ENCODE peak calls at places on chromosomes 2 and 18, in ten cellular contexts. V is K562, X is transverse colon, L is vagina, Q is HCT116, I is suprapubic skin, Y is GM23338, M is breast epithelium, N is sigmoid colon, R is H1. E is an unnamed sample.

GRCh38 chr18:1017679-1018078 is 113.0 kb downstream of the ADCYAP1 start:
- DNase-seq in V (no peak), X (no peak), L (no peak), Q (no peak), I (no peak), Y (peak), M (no peak), N (no peak), R (no peak), E (no peak)

GRCh38 chr2:231926761-231927565 is 767 bp upstream of the NPPC start:
- DNase-seq in V (no peak), X (no peak), L (no peak), Q (no peak), I (peak), Y (peak), M (no peak), N (peak), R (peak), E (no peak)

GRCh38 chr2:176827269-176827668 is 385.3 kb upstream of the HNRNPA3 start:
- DNase-seq in V (no peak), X (no peak), L (no peak), Q (no peak), I (no peak), Y (no peak), M (no peak), N (no peak), R (no peak), E (no peak)

GRCh38 chr2:240982821-240983281 is 15.6 kb upstream of the SNED1 start:
- DNase-seq in V (no peak), X (no peak), L (no peak), Q (no peak), I (no peak), Y (no peak), M (no peak), N (peak), R (no peak), E (no peak)

GRCh38 chr2:85853499-85854165 is 35.2 kb downstream of the ST3GAL5 start:
- DNase-seq in V (no peak), X (no peak), L (no peak), Q (no peak), I (no peak), Y (no peak), M (no peak), N (no peak), R (no peak), E (no peak)

GRCh38 chr18:59005266-59005665 is 134.4 kb upstream of the SEC11C start:
- DNase-seq in V (no peak), X (no peak), L (no peak), Q (no peak), I (no peak), Y (peak), M (peak), N (no peak), R (peak), E (no peak)

GRCh38 chr2:43239981-43240761 is 13.8 kb upstream of the ZFP36L2 start:
- DNase-seq in V (no peak), X (no peak), L (no peak), Q (no peak), I (no peak), Y (peak), M (no peak), N (no peak), R (no peak), E (no peak)

GRCh38 chr2:239190921-239191885 is 209.6 kb downstream of the HDAC4 start:
- DNase-seq in V (no peak), X (no peak), L (no peak), Q (no peak), I (peak), Y (no peak), M (no peak), N (peak), R (peak), E (no peak)

GRCh38 chr2:171344182-171344581 is 89.6 kb downstream of the METTL8 start:
- DNase-seq in V (no peak), X (no peak), L (no peak), Q (no peak), I (no peak), Y (no peak), M (no peak), N (no peak), R (no peak), E (no peak)

GRCh38 chr18:77377813-77378212 is 128.2 kb downstream of the GALR1 start:
- DNase-seq in V (no peak), X (no peak), L (no peak), Q (no peak), I (no peak), Y (no peak), M (no peak), N (no peak), R (no peak), E (no peak)

GRCh38 chr2:61670591-61671503 is 132.7 kb upstream of the XPO1 start:
- DNase-seq in V (peak), X (peak), L (no peak), Q (no peak), I (no peak), Y (peak), M (no peak), N (peak), R (no peak), E (no peak)

GRCh38 chr2:84841577-84841976 is 39.3 kb downstream of the TRABD2A start:
- DNase-seq in V (no peak), X (no peak), L (no peak), Q (no peak), I (no peak), Y (no peak), M (no peak), N (no peak), R (no peak), E (no peak)

GRCh38 chr18:41324934-41325333 is 630.1 kb upstream of the PIK3C3 start:
- DNase-seq in V (no peak), X (no peak), L (no peak), Q (no peak), I (no peak), Y (no peak), M (no peak), N (no peak), R (no peak), E (no peak)

GRCh38 chr18:8989855-8990254 is 112.6 kb upstream of the NDUFV2 start:
- DNase-seq in V (peak), X (no peak), L (no peak), Q (no peak), I (no peak), Y (no peak), M (no peak), N (no peak), R (no peak), E (no peak)

GRCh38 chr2:69709290-69709689 is 32.6 kb upstream of the ANXA4 start:
- DNase-seq in V (no peak), X (no peak), L (no peak), Q (no peak), I (no peak), Y (no peak), M (peak), N (no peak), R (no peak), E (no peak)

GRCh38 chr18:9043581-9043980 is 58.9 kb upstream of the NDUFV2 start:
- DNase-seq in V (no peak), X (no peak), L (no peak), Q (no peak), I (no peak), Y (no peak), M (no peak), N (no peak), R (no peak), E (no peak)

GRCh38 chr2:221999702-222000101 is 299.1 kb downstream of the PAX3 start:
- DNase-seq in V (no peak), X (no peak), L (no peak), Q (no peak), I (no peak), Y (no peak), M (no peak), N (no peak), R (no peak), E (no peak)

GRCh38 chr2:151056870-151057269 is 204.8 kb downstream of the RBM43 start:
- DNase-seq in V (no peak), X (no peak), L (no peak), Q (no peak), I (no peak), Y (no peak), M (no peak), N (no peak), R (no peak), E (no peak)

GRCh38 chr2:28089486-28089885 is 199.0 kb downstream of the BABAM2 start:
- DNase-seq in V (no peak), X (no peak), L (no peak), Q (no peak), I (no peak), Y (no peak), M (no peak), N (no peak), R (no peak), E (no peak)
- TF ChIP-seq POLR2AphosphoS5 in V (no peak), X (no peak), L (no peak), Q (no peak), I (no peak), Y (no peak), M (no peak), N (no peak), R (no peak), E (no peak)

GRCh38 chr2:158291544-158292175 is 164.9 kb downstream of the CCDC148 start:
- DNase-seq in V (no peak), X (no peak), L (no peak), Q (no peak), I (no peak), Y (no peak), M (no peak), N (no peak), R (no peak), E (no peak)
- TF ChIP-seq POLR2AphosphoS5 in V (no peak), X (no peak), L (no peak), Q (no peak), I (no peak), Y (no peak), M (no peak), N (no peak), R (no peak), E (no peak)

DNA sequence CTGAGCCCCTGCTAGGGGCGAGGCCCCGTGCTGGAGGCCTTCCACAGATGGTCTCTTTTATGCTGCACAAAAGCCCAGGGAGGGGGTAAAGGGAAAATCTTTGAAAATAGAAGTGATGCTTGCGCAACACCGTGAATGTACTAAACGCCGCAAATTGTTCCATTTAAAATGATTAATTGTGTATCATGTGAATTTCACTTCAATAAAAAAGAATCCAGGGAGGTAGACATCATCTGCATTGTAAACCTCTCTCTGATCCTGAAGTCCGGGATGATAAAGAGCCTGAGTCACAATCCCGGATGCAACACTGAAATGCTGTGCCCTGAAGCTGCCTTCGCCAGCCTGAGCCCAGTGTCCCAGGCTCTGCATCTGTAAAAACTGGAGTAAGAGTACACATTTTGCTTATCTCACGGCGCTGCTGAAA is 107.7 kb upstream of the PPP1CB start:
- DNase-seq in V (no peak), X (peak), L (peak), Q (no peak), I (no peak), Y (no peak), M (no peak), N (peak), R (no peak), E (no peak)
- TF ChIP-seq POLR2AphosphoS5 in V (no peak), X (peak), L (no peak), Q (no peak), I (no peak), Y (no peak), M (peak), N (peak), R (no peak), E (no peak)

DNA sequence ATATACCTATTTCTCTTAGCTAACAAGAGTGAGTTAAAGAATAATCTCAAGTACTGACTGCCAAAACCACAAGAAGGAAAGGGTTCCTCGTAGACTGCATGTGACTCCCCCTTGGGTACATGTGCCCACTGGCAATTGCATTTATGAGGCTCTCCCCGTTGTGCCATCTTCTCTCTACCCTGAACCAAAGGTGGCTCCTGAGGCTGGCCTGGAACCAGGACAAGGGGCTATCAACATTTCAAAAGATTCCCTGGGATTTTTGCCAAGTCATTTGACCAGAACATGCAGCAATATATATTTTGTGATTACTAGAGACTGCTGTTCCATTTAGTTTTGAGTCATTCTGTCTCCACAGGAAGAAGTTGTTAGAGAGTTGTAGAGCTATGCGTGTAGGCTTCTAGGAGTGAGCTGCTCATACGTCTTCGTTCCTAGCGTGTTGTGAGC is 45.8 kb downstream of the LAMA3 start:
- DNase-seq in V (no peak), X (peak), L (no peak), Q (no peak), I (no peak), Y (no peak), M (no peak), N (no peak), R (no peak), E (no peak)
- TF ChIP-seq POLR2AphosphoS5 in V (no peak), X (no peak), L (no peak), Q (no peak), I (no peak), Y (no peak), M (no peak), N (no peak), R (no peak), E (no peak)

GRCh38 chr2:227870710-227871374 is 589 bp upstream of the DAW1 start:
- DNase-seq in V (no peak), X (no peak), L (no peak), Q (no peak), I (no peak), Y (peak), M (no peak), N (no peak), R (no peak), E (no peak)

GRCh38 chr2:227876536-227876882 is 5.1 kb downstream of the DAW1 start:
- DNase-seq in V (no peak), X (no peak), L (no peak), Q (no peak), I (no peak), Y (no peak), M (no peak), N (no peak), R (no peak), E (no peak)

GRCh38 chr2:227867386-227867785 is 4.0 kb upstream of the DAW1 start:
- DNase-seq in V (no peak), X (no peak), L (no peak), Q (no peak), I (no peak), Y (no peak), M (no peak), N (no peak), R (no peak), E (no peak)

GRCh38 chr2:227872676-227873075 is 1.2 kb downstream of the DAW1 start:
- DNase-seq in V (no peak), X (no peak), L (no peak), Q (no peak), I (no peak), Y (no peak), M (no peak), N (no peak), R (no peak), E (no peak)

DNA sequence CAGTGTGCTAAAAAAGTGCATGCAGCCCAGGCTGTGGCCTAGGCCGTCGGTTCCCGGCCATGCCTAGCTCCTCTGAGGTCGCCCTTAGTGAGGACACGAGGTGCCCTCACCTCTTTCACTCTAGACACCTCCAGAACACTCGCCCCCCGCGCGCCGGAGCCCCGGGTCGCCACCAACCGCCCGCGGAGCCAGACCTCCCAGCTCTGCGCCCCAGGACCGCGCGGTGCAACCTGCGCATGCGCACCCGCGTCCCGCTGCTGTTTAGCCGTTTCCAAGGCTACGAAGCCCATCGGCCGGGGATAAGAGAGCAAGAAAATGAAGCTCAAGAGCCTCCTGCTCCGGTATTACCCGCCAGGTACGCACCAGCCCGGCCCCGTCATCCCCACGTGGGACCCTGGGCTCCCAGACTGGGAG is at the start of gene DAW1:
- DNase-seq in V (peak), X (peak), L (no peak), Q (no peak), I (peak), Y (peak), M (no peak), N (no peak), R (peak), E (peak)
- TF ChIP-seq POLR2AphosphoS5 in V (no peak), X (no peak), L (no peak), Q (no peak), I (no peak), Y (peak), M (no peak), N (no peak), R (peak), E (no peak)

GRCh38 chr2:10868465-10869314 is 43.0 kb upstream of the KCNF1 start:
- DNase-seq in V (no peak), X (no peak), L (no peak), Q (no peak), I (no peak), Y (no peak), M (no peak), N (peak), R (no peak), E (no peak)
- TF ChIP-seq POLR2AphosphoS5 in V (no peak), X (no peak), L (no peak), Q (no peak), I (no peak), Y (no peak), M (no peak), N (no peak), R (no peak), E (no peak)

GRCh38 chr2:219541611-219542180 is 1.9 kb downstream of the CHPF start:
- DNase-seq in V (peak), X (peak), L (no peak), Q (peak), I (peak), Y (peak), M (peak), N (peak), R (peak), E (peak)
- TF ChIP-seq POLR2AphosphoS5 in V (no peak), X (peak), L (peak), Q (peak), I (peak), Y (no peak), M (no peak), N (no peak), R (peak), E (no peak)

GRCh38 chr2:73385486-73386341 is at the start of gene ALMS1:
- DNase-seq in V (peak), X (peak), L (peak), Q (peak), I (peak), Y (peak), M (peak), N (peak), R (peak), E (peak)
- TF ChIP-seq POLR2AphosphoS5 in V (peak), X (peak), L (peak), Q (peak), I (no peak), Y (peak), M (no peak), N (peak), R (peak), E (no peak)

DNA sequence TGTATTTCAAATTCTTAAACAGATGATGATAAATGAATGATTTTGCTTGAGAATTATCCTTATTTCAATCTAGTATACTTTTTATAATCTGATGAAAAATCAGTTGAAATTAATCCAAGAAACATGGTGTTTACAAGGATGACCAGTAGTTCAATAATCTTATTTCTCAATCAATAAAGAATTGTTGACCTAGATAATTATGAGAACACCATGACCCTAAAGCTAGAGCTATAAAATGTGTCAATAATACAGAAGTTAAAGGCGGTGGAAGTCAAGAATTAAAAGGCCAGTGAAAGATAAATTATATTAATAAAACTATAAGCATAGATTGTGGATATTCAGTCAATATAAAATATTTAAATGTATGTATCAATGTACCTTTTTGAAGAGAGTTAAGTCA is 667.4 kb upstream of the GCFC2 start:
- DNase-seq in V (no peak), X (no peak), L (no peak), Q (no peak), I (no peak), Y (no peak), M (no peak), N (no peak), R (no peak), E (no peak)
- TF ChIP-seq POLR2AphosphoS5 in V (no peak), X (no peak), L (no peak), Q (no peak), I (no peak), Y (no peak), M (no peak), N (no peak), R (no peak), E (no peak)

E was measured in GM12891.